ENCODE peak calls at places on chromosomes 2 and 18, in four cellular contexts. R, A, Q and O are unnamed samples. For H3K36me3, the result is how much of the 10 kb centered on the place peaks cover.

GRCh38 chr2:179096090-179096489 is 46.2 kb upstream of the CCDC141 start:
- DNase-seq in A (no peak), Q (no peak), R (no peak), O (peak)

GRCh38 chr2:192151848-192152247 is 42.9 kb downstream of the TMEFF2 start:
- DNase-seq in A (peak), R (no peak), Q (no peak), O (no peak)

GRCh38 chr2:238379096-238379810 is 47.5 kb upstream of the ASB1 start:
- DNase-seq in A (peak), Q (no peak), R (no peak), O (peak)

GRCh38 chr2:238653436-238654109 is 194.3 kb upstream of the TWIST2 start:
- DNase-seq in Q (no peak), A (no peak), R (no peak), O (no peak)

GRCh38 chr18:77984178-77984577 is 734.5 kb downstream of the GALR1 start:
- DNase-seq in Q (no peak), A (no peak), R (no peak), O (no peak)

GRCh38 chr2:202034249-202035088 is 814 bp downstream of the FZD7 start:
- DNase-seq in A (no peak), Q (peak), R (peak), O (no peak)

GRCh38 chr2:110639972-110640371 is 37.9 kb downstream of the BUB1 start:
- DNase-seq in Q (no peak), R (peak), A (no peak), O (no peak)

GRCh38 chr2:179692610-179693009 is 168.8 kb downstream of the ZNF385B start:
- DNase-seq in Q (no peak), A (peak), R (no peak), O (no peak)

GRCh38 chr2:30232027-30232800 is 880 bp downstream of the LBH start:
- DNase-seq in A (peak), Q (peak), R (peak), O (peak)

GRCh38 chr2:155904720-155905119 is 427.8 kb downstream of the NR4A2 start:
- DNase-seq in R (no peak), Q (no peak), A (no peak), O (no peak)

GRCh38 chr18:10442551-10442971 is 11.9 kb upstream of the APCDD1 start:
- DNase-seq in A (no peak), Q (no peak), R (no peak), O (no peak)
- TF ChIP-seq CTCF in A (peak), Q (no peak), R (no peak), O (no peak)

DNA sequence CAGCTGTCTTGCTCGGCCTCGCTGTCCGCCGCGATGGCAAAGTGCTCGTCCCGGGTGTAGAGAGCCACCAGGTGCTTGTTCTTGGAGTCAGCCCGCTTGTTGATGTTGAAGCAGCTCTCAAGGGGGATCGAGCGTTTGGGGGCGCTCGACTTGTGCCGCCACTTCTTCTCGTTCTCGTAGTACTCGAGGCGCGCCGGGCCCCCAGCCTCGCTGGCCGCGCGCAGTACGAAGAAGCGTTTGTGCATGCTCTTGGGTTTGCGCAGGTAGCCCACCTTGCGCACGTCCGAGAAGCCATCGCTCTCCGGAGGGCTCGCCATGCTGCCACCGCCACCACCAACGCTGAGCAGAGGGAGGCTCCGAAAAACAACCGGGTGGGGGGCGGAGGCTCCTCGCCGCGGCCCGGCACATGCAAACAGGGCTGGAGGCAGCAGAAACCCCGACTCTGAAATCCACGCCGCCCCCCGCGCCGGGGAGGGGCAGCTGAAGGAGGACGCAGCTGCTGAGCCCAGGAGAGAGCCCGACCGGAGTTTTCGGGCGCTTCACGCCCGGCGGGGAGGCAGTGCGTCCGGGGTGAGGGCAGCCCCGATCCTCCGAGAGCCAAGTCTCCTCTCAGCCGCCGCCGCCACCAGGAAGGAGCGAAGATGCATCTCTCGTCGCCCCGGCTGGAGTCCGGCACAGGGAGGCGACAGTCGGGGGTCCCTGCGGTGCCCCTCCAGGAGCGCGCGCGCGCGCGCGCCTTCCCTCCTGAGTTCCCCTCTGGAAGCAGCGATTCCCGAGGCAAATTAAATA is 1.0 kb downstream of the IRS1 start:
- DNase-seq in A (peak), R (peak), Q (peak), O (no peak)
- H3K9ac ChIP-seq in A (peak), R (peak), Q (peak), O (peak)

GRCh38 chr2:26281226-26281625 is 36.5 kb downstream of the HADHB start:
- DNase-seq in A (no peak), Q (no peak), R (no peak), O (no peak)
- H3K36me3 ChIP-seq in A (under half), Q (under half), R (half or more), O (half or more)

DNA sequence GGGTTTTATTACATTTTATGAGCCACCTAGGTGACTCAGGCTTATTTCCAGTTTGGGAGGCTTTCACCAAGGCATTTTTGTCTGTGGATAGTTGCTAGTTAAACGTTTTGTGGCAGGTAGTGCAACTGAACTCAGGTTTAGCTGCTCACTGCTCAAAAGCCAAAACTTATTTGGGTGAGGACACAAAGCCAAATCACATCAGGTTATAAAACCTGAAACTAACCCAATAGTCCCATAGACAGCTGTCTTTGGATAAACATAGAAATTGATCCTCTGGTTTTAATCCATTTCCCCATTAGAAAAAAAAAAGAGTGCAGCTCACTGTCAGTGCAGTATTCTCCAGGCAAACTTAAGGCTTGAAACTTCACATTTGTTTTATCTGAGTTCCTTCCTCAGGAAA is 362.6 kb upstream of the TFPI start:
- DNase-seq in A (no peak), Q (no peak), R (no peak), O (no peak)
- TF ChIP-seq CTCF in A (no peak), Q (no peak), R (no peak), O (no peak)

GRCh38 chr2:38260972-38261371 is 116.1 kb downstream of the ATL2 start:
- DNase-seq in A (no peak), R (no peak), Q (no peak), O (no peak)
- H3K9ac ChIP-seq in A (no peak), R (no peak), Q (no peak), O (no peak)

GRCh38 chr2:61255580-61256437 is 93.8 kb downstream of the C2orf74 start:
- DNase-seq in R (no peak), A (peak), Q (no peak), O (no peak)
- H3K36me3 ChIP-seq in R (under half), A (under half), Q (under half), O (half or more)

DNA sequence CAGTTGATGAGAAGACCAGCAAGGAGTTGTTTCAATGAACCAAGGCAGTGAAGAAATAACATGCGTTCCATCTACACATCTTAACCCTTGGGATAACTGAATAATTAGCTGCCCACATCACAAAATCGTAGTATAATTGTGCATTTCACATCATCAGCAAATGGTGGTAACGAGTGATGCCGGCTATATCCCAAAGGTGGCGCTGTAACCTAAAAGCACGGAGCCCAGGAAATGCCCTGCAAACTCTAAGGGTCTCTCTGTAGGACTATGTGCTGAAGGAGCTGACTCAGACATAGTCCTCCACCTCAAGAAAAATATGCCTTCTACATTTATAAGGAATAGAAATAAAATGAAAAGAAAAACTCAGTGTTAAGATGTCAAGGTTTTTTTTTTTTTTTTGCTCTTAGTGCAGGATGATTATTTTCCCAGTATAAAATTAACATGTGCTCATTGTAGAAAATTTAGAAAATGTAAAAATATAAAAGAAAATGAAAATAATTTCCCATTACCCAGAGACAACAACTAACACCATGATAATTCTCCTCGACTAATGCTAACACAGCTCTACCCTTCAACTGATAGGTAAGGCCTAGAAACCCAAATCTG is 23.1 kb upstream of the DSG3 start:
- DNase-seq in A (peak), R (no peak), Q (peak), O (peak)
- TF ChIP-seq CTCF in A (peak), R (peak), Q (peak), O (peak)